ENCODE peak calls at places on chromosomes 6 and 20, in ten cellular contexts. One of them, this sample, is unnamed. For H3K27me3 and H3K36me3, the result is how much of the 10 kb centered on the place peaks cover.

GRCh38 chr6:107318100-107318736 is 141.1 kb downstream of the PDSS2 start:
- DNase-seq in testis: peak
- DNase-seq in IMR-90: peak
- DNase-seq in lung: peak
- DNase-seq in vagina: no peak
- DNase-seq in mammary epithelial cell: peak
- DNase-seq in mesenchymal stem cell: peak
- DNase-seq in fibroblast of lung: peak
- DNase-seq in SJSA1: peak
- DNase-seq in Peyer's patch: peak
- DNase-seq in this sample: peak

GRCh38 chr20:53750827-53751393 is 157.3 kb upstream of the ZNF217 start:
- DNase-seq in testis: no peak
- DNase-seq in IMR-90: peak
- DNase-seq in lung: no peak
- DNase-seq in vagina: no peak
- DNase-seq in mammary epithelial cell: no peak
- DNase-seq in mesenchymal stem cell: peak
- DNase-seq in fibroblast of lung: peak
- DNase-seq in SJSA1: peak
- DNase-seq in Peyer's patch: no peak
- DNase-seq in this sample: no peak

GRCh38 chr20:46304852-46305251 is 3.4 kb downstream of the CDH22 start:
- DNase-seq in testis: no peak
- DNase-seq in IMR-90: no peak
- DNase-seq in lung: no peak
- DNase-seq in vagina: no peak
- DNase-seq in mammary epithelial cell: no peak
- DNase-seq in mesenchymal stem cell: no peak
- DNase-seq in fibroblast of lung: no peak
- DNase-seq in SJSA1: no peak
- DNase-seq in Peyer's patch: no peak
- DNase-seq in this sample: no peak

GRCh38 chr20:10219452-10219791 is 792 bp downstream of the SNAP25 start:
- DNase-seq in testis: peak
- DNase-seq in IMR-90: peak
- DNase-seq in lung: peak
- DNase-seq in vagina: no peak
- DNase-seq in mammary epithelial cell: peak
- DNase-seq in mesenchymal stem cell: peak
- DNase-seq in fibroblast of lung: peak
- DNase-seq in SJSA1: peak
- DNase-seq in Peyer's patch: peak
- DNase-seq in this sample: peak

GRCh38 chr6:8743146-8743745 is 307.9 kb upstream of the SLC35B3 start:
- DNase-seq in testis: no peak
- DNase-seq in IMR-90: no peak
- DNase-seq in lung: no peak
- DNase-seq in vagina: no peak
- DNase-seq in mammary epithelial cell: peak
- DNase-seq in mesenchymal stem cell: no peak
- DNase-seq in fibroblast of lung: no peak
- DNase-seq in SJSA1: peak
- DNase-seq in Peyer's patch: no peak
- DNase-seq in this sample: no peak

GRCh38 chr6:77463881-77464867 is 883 bp upstream of the HTR1B start:
- DNase-seq in testis: peak
- DNase-seq in IMR-90: no peak
- DNase-seq in lung: no peak
- DNase-seq in vagina: no peak
- DNase-seq in mammary epithelial cell: no peak
- DNase-seq in mesenchymal stem cell: peak
- DNase-seq in fibroblast of lung: no peak
- DNase-seq in SJSA1: no peak
- DNase-seq in Peyer's patch: no peak
- DNase-seq in this sample: peak

GRCh38 chr6:73503027-73503772 is 17.6 kb downstream of the EEF1A1 start:
- DNase-seq in testis: no peak
- DNase-seq in IMR-90: no peak
- DNase-seq in lung: no peak
- DNase-seq in vagina: no peak
- DNase-seq in mammary epithelial cell: no peak
- DNase-seq in mesenchymal stem cell: no peak
- DNase-seq in fibroblast of lung: peak
- DNase-seq in SJSA1: no peak
- DNase-seq in Peyer's patch: no peak
- DNase-seq in this sample: no peak

GRCh38 chr20:62134735-62135231 is 8.4 kb downstream of the PSMA7 start:
- DNase-seq in testis: peak
- DNase-seq in IMR-90: peak
- DNase-seq in lung: peak
- DNase-seq in vagina: no peak
- DNase-seq in mammary epithelial cell: no peak
- DNase-seq in mesenchymal stem cell: peak
- DNase-seq in fibroblast of lung: peak
- DNase-seq in SJSA1: no peak
- DNase-seq in Peyer's patch: no peak
- DNase-seq in this sample: no peak

GRCh38 chr20:50731930-50732690 is 730 bp downstream of the PARD6B start:
- DNase-seq in testis: peak
- DNase-seq in IMR-90: no peak
- DNase-seq in lung: no peak
- DNase-seq in vagina: no peak
- DNase-seq in mammary epithelial cell: peak
- DNase-seq in mesenchymal stem cell: no peak
- DNase-seq in fibroblast of lung: no peak
- DNase-seq in SJSA1: no peak
- DNase-seq in Peyer's patch: no peak
- DNase-seq in this sample: peak

GRCh38 chr6:25582101-25582500 is 69.9 kb upstream of the SCGN start:
- DNase-seq in testis: no peak
- DNase-seq in IMR-90: no peak
- DNase-seq in lung: no peak
- DNase-seq in vagina: no peak
- DNase-seq in mammary epithelial cell: no peak
- DNase-seq in mesenchymal stem cell: no peak
- DNase-seq in fibroblast of lung: no peak
- DNase-seq in SJSA1: peak
- DNase-seq in Peyer's patch: no peak
- DNase-seq in this sample: no peak

GRCh38 chr20:51121272-51121671 is 98.4 kb upstream of the KCNG1 start:
- DNase-seq in testis: peak
- DNase-seq in IMR-90: no peak
- DNase-seq in lung: no peak
- DNase-seq in vagina: no peak
- DNase-seq in mammary epithelial cell: no peak
- DNase-seq in mesenchymal stem cell: no peak
- DNase-seq in fibroblast of lung: no peak
- DNase-seq in SJSA1: no peak
- DNase-seq in Peyer's patch: no peak
- DNase-seq in this sample: no peak

GRCh38 chr20:41167118-41167470 is 29.8 kb downstream of the PLCG1 start:
- DNase-seq in testis: no peak
- DNase-seq in IMR-90: no peak
- DNase-seq in lung: no peak
- DNase-seq in vagina: no peak
- DNase-seq in mammary epithelial cell: no peak
- DNase-seq in mesenchymal stem cell: no peak
- DNase-seq in fibroblast of lung: no peak
- DNase-seq in SJSA1: no peak
- DNase-seq in Peyer's patch: no peak
- DNase-seq in this sample: no peak

GRCh38 chr20:10427060-10427692 is 6.8 kb downstream of the MKKS start:
- DNase-seq in testis: peak
- DNase-seq in IMR-90: peak
- DNase-seq in lung: no peak
- DNase-seq in vagina: no peak
- DNase-seq in mammary epithelial cell: peak
- DNase-seq in mesenchymal stem cell: peak
- DNase-seq in fibroblast of lung: peak
- DNase-seq in SJSA1: peak
- DNase-seq in Peyer's patch: no peak
- DNase-seq in this sample: peak

GRCh38 chr6:20633566-20634340 is 99.5 kb downstream of the CDKAL1 start:
- DNase-seq in testis: no peak
- DNase-seq in IMR-90: no peak
- DNase-seq in lung: no peak
- DNase-seq in vagina: no peak
- DNase-seq in mammary epithelial cell: no peak
- DNase-seq in mesenchymal stem cell: no peak
- DNase-seq in fibroblast of lung: no peak
- DNase-seq in SJSA1: no peak
- DNase-seq in Peyer's patch: no peak
- DNase-seq in this sample: no peak

DNA sequence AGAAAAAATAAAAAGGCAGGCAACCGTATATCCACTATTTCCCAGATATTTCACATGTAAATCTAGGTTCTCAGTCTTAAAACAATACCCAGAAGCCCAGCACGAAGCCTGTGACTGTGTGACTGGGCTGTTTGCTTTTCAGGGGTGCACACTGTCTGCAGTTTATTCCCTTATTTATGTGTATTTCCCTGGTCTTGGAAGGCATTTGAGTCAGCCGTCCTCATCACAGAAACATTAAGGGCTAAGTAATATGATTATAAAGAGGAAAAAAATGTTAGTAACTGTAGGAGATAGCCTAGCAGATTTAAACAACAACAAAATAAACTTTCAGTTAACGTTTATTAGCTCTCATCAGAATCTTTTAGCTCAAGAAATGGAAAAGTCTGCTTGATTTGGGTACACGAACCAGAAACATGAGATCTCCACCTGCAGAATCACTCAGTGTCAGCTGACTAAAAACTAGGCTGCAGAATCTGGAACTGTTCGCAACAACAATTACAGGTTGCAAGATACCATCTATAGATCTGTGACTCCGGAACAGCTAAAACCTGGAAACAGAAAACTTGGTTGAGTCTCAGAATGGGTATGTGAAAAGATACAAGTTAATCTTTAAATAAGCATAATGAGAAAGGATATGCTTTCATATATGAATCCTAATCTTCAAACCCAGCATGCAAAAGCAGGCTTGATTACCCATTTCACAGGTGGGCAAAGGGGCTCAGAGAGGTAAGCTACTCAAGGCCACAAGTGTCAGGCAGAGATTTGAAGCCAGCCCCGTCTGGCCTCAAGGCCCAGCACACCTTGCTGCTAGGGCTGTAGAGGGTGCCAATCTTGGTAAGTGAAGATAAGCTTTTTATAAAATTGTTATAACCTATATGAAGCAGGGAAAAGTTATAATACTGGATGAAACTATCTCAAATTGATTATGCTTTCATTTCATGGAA is 21.1 kb downstream of the GCLC start:
- DNase-seq in testis: no peak
- DNase-seq in IMR-90: peak
- DNase-seq in lung: no peak
- DNase-seq in vagina: no peak
- DNase-seq in mammary epithelial cell: no peak
- DNase-seq in mesenchymal stem cell: no peak
- DNase-seq in fibroblast of lung: no peak
- DNase-seq in SJSA1: no peak
- DNase-seq in Peyer's patch: no peak
- DNase-seq in this sample: no peak
- H3K27ac ChIP-seq in testis: no peak
- H3K27ac ChIP-seq in IMR-90: peak
- H3K27ac ChIP-seq in lung: no peak
- H3K27ac ChIP-seq in vagina: peak
- H3K27ac ChIP-seq in mammary epithelial cell: no peak
- H3K27ac ChIP-seq in mesenchymal stem cell: peak
- H3K27ac ChIP-seq in fibroblast of lung: peak
- H3K27ac ChIP-seq in SJSA1: peak
- H3K27ac ChIP-seq in Peyer's patch: peak
- H3K27ac ChIP-seq in this sample: no peak

GRCh38 chr6:27767851-27768250 is 144.3 kb downstream of the OR2B2 start:
- DNase-seq in testis: no peak
- DNase-seq in IMR-90: no peak
- DNase-seq in lung: no peak
- DNase-seq in vagina: no peak
- DNase-seq in mammary epithelial cell: no peak
- DNase-seq in mesenchymal stem cell: no peak
- DNase-seq in fibroblast of lung: no peak
- DNase-seq in SJSA1: no peak
- DNase-seq in Peyer's patch: no peak
- DNase-seq in this sample: no peak
- H3K27me3 ChIP-seq in testis: under half
- H3K27me3 ChIP-seq in IMR-90: under half
- H3K27me3 ChIP-seq in lung: under half
- H3K27me3 ChIP-seq in vagina: under half
- H3K27me3 ChIP-seq in mammary epithelial cell: under half
- H3K27me3 ChIP-seq in mesenchymal stem cell: under half
- H3K27me3 ChIP-seq in fibroblast of lung: under half
- H3K27me3 ChIP-seq in SJSA1: under half
- H3K27me3 ChIP-seq in Peyer's patch: under half
- H3K27me3 ChIP-seq in this sample: under half

GRCh38 chr20:25468126-25469075 is 60.9 kb downstream of the GINS1 start:
- DNase-seq in testis: no peak
- DNase-seq in IMR-90: no peak
- DNase-seq in lung: no peak
- DNase-seq in vagina: no peak
- DNase-seq in mammary epithelial cell: no peak
- DNase-seq in mesenchymal stem cell: no peak
- DNase-seq in fibroblast of lung: no peak
- DNase-seq in SJSA1: no peak
- DNase-seq in Peyer's patch: no peak
- DNase-seq in this sample: no peak
- H3K36me3 ChIP-seq in testis: under half
- H3K36me3 ChIP-seq in IMR-90: under half
- H3K36me3 ChIP-seq in lung: under half
- H3K36me3 ChIP-seq in vagina: under half
- H3K36me3 ChIP-seq in mammary epithelial cell: under half
- H3K36me3 ChIP-seq in mesenchymal stem cell: under half
- H3K36me3 ChIP-seq in fibroblast of lung: under half
- H3K36me3 ChIP-seq in SJSA1: under half
- H3K36me3 ChIP-seq in Peyer's patch: under half
- H3K36me3 ChIP-seq in this sample: half or more

DNA sequence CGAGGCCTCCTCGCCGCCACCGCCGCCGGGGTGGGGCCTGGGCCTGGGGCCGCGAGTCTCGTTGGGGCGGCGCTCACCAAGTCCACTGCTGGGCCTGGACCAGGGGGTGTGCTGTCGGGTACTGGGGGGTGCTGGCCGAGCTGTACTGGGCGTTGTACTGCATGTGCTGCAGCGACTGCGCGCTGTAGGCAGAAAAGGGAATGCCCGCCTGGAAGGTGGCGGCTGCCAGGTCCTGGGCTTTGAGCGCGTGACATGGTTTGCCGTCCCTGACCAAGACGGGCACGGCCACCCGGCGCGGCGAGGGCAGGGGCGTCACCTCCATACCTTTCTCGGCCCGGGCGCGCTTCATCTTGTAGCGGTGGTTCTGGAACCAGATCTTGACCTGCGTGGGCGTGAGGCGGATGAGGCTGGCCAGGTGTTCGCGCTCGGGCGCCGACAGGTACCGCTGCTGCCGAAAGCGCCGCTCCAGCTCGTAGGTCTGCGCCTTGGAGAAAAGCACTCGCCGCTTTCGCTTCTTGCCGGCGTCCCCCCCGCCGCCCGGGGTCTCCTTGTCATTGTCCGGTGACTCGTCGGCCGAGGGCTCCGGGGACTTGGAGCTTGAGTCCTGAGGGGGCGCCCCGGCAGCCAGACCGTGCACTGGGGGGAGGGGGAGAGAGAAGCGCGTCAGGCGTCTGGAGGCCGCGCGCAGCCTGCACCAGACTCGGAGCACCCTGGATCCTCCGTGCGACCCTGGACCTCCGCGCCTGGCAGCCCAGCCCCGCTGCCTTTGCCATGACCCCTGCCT is 1.8 kb downstream of the NKX2-2 start:
- DNase-seq in testis: no peak
- DNase-seq in IMR-90: no peak
- DNase-seq in lung: no peak
- DNase-seq in vagina: no peak
- DNase-seq in mammary epithelial cell: no peak
- DNase-seq in mesenchymal stem cell: no peak
- DNase-seq in fibroblast of lung: no peak
- DNase-seq in SJSA1: peak
- DNase-seq in Peyer's patch: no peak
- DNase-seq in this sample: no peak
- H3K27ac ChIP-seq in testis: no peak
- H3K27ac ChIP-seq in IMR-90: no peak
- H3K27ac ChIP-seq in lung: no peak
- H3K27ac ChIP-seq in vagina: no peak
- H3K27ac ChIP-seq in mammary epithelial cell: no peak
- H3K27ac ChIP-seq in mesenchymal stem cell: no peak
- H3K27ac ChIP-seq in fibroblast of lung: no peak
- H3K27ac ChIP-seq in SJSA1: peak
- H3K27ac ChIP-seq in Peyer's patch: no peak
- H3K27ac ChIP-seq in this sample: no peak